ENCODE peak calls at places on chromosomes 2 and 18, in five cellular contexts. L is K562, A is stomach, Y is endothelial cell of umbilical vein, W is GM23338. U is an unnamed sample. For H3K4me1 and H3K36me3, the result is how much of the 10 kb centered on the place peaks cover.

GRCh38 chr18:79584491-79585394 is 94.9 kb upstream of the CTDP1 start:
- DNase-seq in L (no peak), A (no peak), Y (no peak), W (no peak), U (peak)

GRCh38 chr18:44536041-44536440 is 144.6 kb upstream of the SETBP1 start:
- DNase-seq in L (no peak), A (no peak), Y (peak), W (no peak), U (no peak)

GRCh38 chr2:169609264-169609663 is 25.1 kb downstream of the PPIG start:
- DNase-seq in L (no peak), A (no peak), Y (no peak), W (no peak), U (no peak)

GRCh38 chr2:202965810-202966454 is 48.7 kb upstream of the NBEAL1 start:
- DNase-seq in L (peak), A (no peak), Y (peak), W (peak), U (no peak)

GRCh38 chr2:75622500-75622899 is 24.1 kb upstream of the MRPL19 start:
- DNase-seq in L (no peak), A (no peak), Y (no peak), W (no peak), U (no peak)

GRCh38 chr2:190637903-190638618 is 10.8 kb upstream of the NAB1 start:
- DNase-seq in L (no peak), A (peak), Y (peak), W (no peak), U (no peak)

GRCh38 chr2:70978388-70979357 is at the start of gene ANKRD53:
- DNase-seq in L (no peak), A (peak), Y (peak), W (peak), U (peak)

GRCh38 chr2:203396667-203397066 is 68.5 kb downstream of the ABI2 start:
- DNase-seq in L (peak), A (no peak), Y (no peak), W (peak), U (no peak)

GRCh38 chr2:112096098-112096497 is 41.0 kb downstream of the TMEM87B start:
- DNase-seq in L (no peak), A (no peak), Y (no peak), W (peak), U (no peak)

GRCh38 chr18:8849696-8850095 is 144.3 kb downstream of the MTCL1 start:
- DNase-seq in L (no peak), A (no peak), Y (no peak), W (no peak), U (no peak)

GRCh38 chr2:17107131-17107530 is 411.1 kb downstream of the RAD51AP2 start:
- DNase-seq in L (no peak), A (no peak), Y (no peak), W (no peak), U (no peak)

GRCh38 chr2:95331606-95332005 is 34.5 kb downstream of the KCNIP3 start:
- DNase-seq in L (no peak), A (no peak), Y (no peak), W (no peak), U (no peak)

GRCh38 chr2:20302019-20302418 is 48.6 kb downstream of the PUM2 start:
- DNase-seq in L (no peak), A (no peak), Y (no peak), W (no peak), U (no peak)

GRCh38 chr2:20304411-20304810 is 46.2 kb downstream of the PUM2 start:
- DNase-seq in L (no peak), A (no peak), Y (no peak), W (no peak), U (no peak)

GRCh38 chr2:20309001-20309400 is 41.6 kb downstream of the PUM2 start:
- DNase-seq in L (no peak), A (no peak), Y (no peak), W (no peak), U (no peak)

DNA sequence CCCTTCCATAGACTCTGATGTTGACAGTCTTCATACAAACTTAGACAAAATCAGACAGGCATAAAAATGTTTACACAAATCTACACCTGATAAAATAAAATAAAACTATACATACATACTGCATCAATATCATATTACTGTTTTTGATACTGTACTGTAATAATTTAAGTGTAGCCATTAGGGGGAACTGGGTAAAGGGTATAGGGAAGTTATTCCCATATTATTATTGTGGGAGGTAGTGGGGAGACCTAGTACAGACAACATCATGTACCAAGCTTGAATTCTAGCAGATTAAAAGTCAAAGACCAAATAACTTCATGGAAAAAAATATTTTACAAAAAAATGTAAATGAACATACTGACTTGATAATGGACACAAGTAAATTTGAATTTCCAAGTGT is 43.3 kb downstream of the PUM2 start:
- DNase-seq in L (no peak), A (no peak), Y (no peak), W (no peak), U (no peak)
- TF ChIP-seq POLR2AphosphoS5 in L (no peak), A (no peak), Y (no peak), W (no peak), U (no peak)

GRCh38 chr18:58226476-58226875 is 182.4 kb downstream of the NEDD4L start:
- DNase-seq in L (no peak), A (peak), Y (no peak), W (no peak), U (no peak)
- H3K4me1 ChIP-seq in L (under half), A (half or more), Y (under half), W (half or more), U (under half)

DNA sequence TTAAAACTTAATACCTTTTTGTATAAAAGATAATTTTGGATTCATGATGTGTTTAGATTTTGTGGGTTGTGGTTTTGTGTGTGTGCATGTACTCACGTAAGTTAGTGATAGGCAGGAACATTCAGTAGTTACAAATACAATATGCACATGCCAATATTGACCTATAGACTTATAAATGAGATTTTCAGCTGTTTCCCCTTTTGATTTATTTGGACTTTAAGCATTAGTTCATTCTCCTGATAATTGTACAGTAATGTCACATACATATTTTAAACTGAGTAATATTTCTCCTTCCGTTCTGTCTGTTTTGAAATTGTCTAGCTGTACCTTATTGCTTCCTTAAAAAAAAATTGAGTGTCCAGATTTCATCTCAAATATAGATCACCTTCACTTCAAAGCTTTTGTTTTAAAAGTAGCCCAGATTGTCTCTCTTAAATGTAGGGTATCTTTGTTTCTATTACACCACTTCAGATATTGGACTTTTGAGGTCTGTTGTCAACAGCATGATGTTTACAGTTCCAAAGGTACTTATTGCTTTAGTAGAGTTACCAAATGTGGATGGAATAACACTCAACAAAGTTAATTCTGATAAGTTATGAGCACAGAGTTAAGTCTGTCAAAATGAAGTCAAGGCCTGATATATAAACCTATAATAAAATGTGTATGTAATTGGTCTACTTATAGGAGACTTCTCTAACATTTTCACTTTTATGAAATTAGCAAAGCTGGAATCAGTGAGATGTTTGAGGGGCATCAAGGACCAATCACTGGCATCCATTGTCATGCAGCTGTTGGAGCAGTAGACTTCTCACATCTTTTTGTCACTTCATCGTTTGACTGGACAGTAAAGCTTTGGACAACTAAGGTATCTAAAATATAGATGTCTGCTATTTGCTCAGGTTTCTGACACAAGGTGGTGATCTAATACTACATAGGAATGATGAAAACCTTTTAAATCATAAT is 42.0 kb downstream of the DYNC1I2 start:
- DNase-seq in L (no peak), A (no peak), Y (no peak), W (no peak), U (no peak)
- H3K36me3 ChIP-seq in L (half or more), A (under half), Y (under half), W (under half), U (half or more)

DNA sequence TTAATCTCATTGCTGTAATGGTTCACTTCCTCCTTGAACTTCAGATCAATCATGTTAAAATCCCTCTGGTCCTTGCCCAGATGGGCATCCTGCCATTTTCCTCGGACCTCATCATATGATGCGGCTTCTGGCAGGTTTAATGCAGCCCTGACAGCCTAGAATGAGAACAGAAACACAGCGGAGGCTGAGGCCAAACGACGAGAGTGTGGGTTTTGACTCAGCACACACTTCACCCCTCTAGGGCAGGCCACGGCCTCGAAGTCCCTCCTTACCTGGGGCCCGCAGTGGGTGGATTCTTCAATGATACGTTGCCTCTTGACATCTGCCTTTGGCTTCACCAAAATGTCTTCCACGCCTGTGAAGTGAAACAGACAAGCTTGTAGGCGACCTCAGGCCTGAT is 56.8 kb downstream of the POLR1A start:
- DNase-seq in L (no peak), A (no peak), Y (no peak), W (no peak), U (no peak)
- TF ChIP-seq POLR2AphosphoS5 in L (no peak), A (no peak), Y (no peak), W (no peak), U (peak)

GRCh38 chr2:172434821-172435607 is 7.6 kb downstream of the ITGA6 start:
- DNase-seq in L (no peak), A (no peak), Y (no peak), W (peak), U (no peak)

GRCh38 chr2:172437419-172438063 is 10.2 kb downstream of the ITGA6 start:
- DNase-seq in L (no peak), A (no peak), Y (no peak), W (no peak), U (no peak)

GRCh38 chr2:172438064-172438421 is 10.7 kb downstream of the ITGA6 start:
- DNase-seq in L (no peak), A (no peak), Y (no peak), W (no peak), U (no peak)

GRCh38 chr2:172435608-172435911 is 8.2 kb downstream of the ITGA6 start:
- DNase-seq in L (no peak), A (no peak), Y (no peak), W (no peak), U (no peak)

GRCh38 chr2:172436889-172437288 is 9.5 kb downstream of the ITGA6 start:
- DNase-seq in L (no peak), A (no peak), Y (no peak), W (no peak), U (no peak)
- H3K4me1 ChIP-seq in L (under half), A (half or more), Y (half or more), W (half or more), U (half or more)

GRCh38 chr2:27156739-27157475 is 8.1 kb downstream of the TCF23 start:
- DNase-seq in L (no peak), A (no peak), Y (no peak), W (no peak), U (no peak)

GRCh38 chr2:27154481-27154880 is 5.7 kb downstream of the TCF23 start:
- DNase-seq in L (no peak), A (no peak), Y (no peak), W (no peak), U (no peak)

GRCh38 chr2:27152102-27152795 is 3.4 kb downstream of the TCF23 start:
- DNase-seq in L (peak), A (no peak), Y (no peak), W (peak), U (peak)

GRCh38 chr2:27152796-27153464 is 4.1 kb downstream of the TCF23 start:
- DNase-seq in L (no peak), A (no peak), Y (no peak), W (no peak), U (peak)

GRCh38 chr2:27154990-27155615 is 6.3 kb downstream of the TCF23 start:
- DNase-seq in L (no peak), A (no peak), Y (no peak), W (no peak), U (no peak)
- H3K36me3 ChIP-seq in L (under half), A (under half), Y (under half), W (under half), U (under half)

GRCh38 chr2:10433948-10434884 is 13.9 kb downstream of the ODC1 start:
- DNase-seq in L (peak), A (no peak), Y (no peak), W (no peak), U (peak)

GRCh38 chr2:10433264-10433947 is 14.7 kb downstream of the ODC1 start:
- DNase-seq in L (no peak), A (no peak), Y (no peak), W (no peak), U (peak)

GRCh38 chr2:10431797-10432196 is 16.3 kb downstream of the ODC1 start:
- DNase-seq in L (no peak), A (no peak), Y (no peak), W (peak), U (peak)

GRCh38 chr2:10430886-10431622 is 17.1 kb downstream of the ODC1 start:
- DNase-seq in L (no peak), A (no peak), Y (no peak), W (no peak), U (no peak)

GRCh38 chr2:10432315-10433181 is 15.6 kb downstream of the ODC1 start:
- DNase-seq in L (peak), A (peak), Y (peak), W (peak), U (peak)
- TF ChIP-seq POLR2AphosphoS5 in L (no peak), A (no peak), Y (no peak), W (no peak), U (no peak)

DNA sequence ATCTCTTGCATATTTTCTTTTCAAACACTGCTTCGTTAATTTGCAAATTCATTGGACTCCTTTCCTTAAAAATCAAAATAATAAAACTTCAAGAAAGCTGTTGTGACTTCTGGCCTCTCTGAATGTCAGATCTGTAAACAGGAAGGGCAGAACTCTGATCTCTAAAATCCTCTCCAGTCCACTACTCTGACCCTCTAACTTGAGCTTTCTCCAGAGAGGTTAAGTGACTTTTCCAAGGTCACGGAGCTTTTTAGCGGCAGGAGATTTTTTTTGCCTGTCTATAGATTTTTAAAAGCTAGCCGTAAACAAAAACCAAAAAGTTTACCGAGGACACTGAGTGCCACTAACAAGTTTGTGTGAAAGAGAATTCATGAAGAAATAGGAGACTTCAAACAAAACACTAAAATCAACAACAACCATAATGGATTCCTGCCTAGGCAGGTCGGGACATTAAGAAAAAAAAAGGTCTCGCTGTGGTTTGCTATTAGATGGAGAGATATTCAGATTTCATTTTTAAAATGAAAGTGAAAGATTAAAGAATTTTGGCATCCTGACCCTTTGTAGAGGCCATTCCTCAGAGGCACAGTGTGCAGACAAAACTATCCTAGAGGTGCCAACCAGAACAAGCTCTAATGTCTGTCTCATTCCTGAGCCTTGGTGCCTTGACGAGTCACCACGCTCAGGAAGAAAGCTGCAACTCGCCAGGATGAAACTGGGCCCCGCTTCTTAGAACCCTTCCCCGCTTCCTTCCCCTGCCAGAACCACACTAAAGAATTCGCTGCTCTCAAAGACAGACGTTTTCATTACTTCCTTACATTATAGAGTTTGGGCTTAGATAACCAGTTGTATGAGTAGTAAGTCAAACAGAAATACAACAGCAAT is 155.8 kb downstream of the TGIF1 start:
- DNase-seq in L (peak), A (no peak), Y (peak), W (peak), U (peak)
- H3K4me1 ChIP-seq in L (under half), A (under half), Y (under half), W (under half), U (under half)

U was measured in spleen.